ENCODE peak calls at places on chromosomes 6 and 20, in eight cellular contexts. R is activated T-cell treated with anti-CD3 and anti-CD28 coated beads for 48 hours; G is central memory CD4-positive, alpha-beta T cell; D is caudate nucleus; Z is CD8-positive, alpha-beta memory T cell; V is CD8-positive, alpha-beta T cell; S is LoVo; I is T-helper 9 cell. E is an unnamed sample.
A peak's percentile ranks its signal among the peaks of the same experiment; 100 is the strongest.

GRCh38 chr20:35305682-35306556 is 13.7 kb upstream of the FAM83C start:
- DNase-seq in R (peak; percentile 80), G (no peak), D (no peak), Z (no peak), V (no peak), S (peak; percentile 77), I (no peak), E (no peak)

GRCh38 chr6:29887819-29888581 is 54.3 kb upstream of the HLA-A start:
- DNase-seq in R (peak; percentile 71), G (peak; percentile 86), D (no peak), Z (peak; percentile 94), V (peak; percentile 88), S (peak; percentile 58), I (peak; percentile 85), E (no peak)

GRCh38 chr6:83879746-83880145 is 20.3 kb downstream of the CYB5R4 start:
- DNase-seq in R (no peak), G (no peak), D (no peak), Z (no peak), V (no peak), S (peak; percentile 5), I (no peak), E (no peak)

GRCh38 chr6:77458421-77458820 is 4.9 kb downstream of the HTR1B start:
- DNase-seq in R (no peak), G (no peak), D (no peak), Z (no peak), V (no peak), S (no peak), I (no peak), E (no peak)

GRCh38 chr20:5835234-5835845 is 85.1 kb downstream of the SHLD1 start:
- DNase-seq in R (no peak), G (no peak), D (no peak), Z (no peak), V (no peak), S (no peak), I (peak; percentile 6), E (no peak)

GRCh38 chr20:15882553-15882952 is 690.7 kb downstream of the KIF16B start:
- DNase-seq in R (no peak), G (no peak), D (no peak), Z (no peak), V (no peak), S (no peak), I (no peak), E (no peak)

GRCh38 chr6:112282217-112282616 is 27.9 kb upstream of the LAMA4 start:
- DNase-seq in R (no peak), G (no peak), D (peak; percentile 59), Z (no peak), V (no peak), S (no peak), I (no peak), E (peak; percentile 15)

GRCh38 chr6:73652637-73653570 is 888 bp downstream of the SLC17A5 start:
- DNase-seq in R (peak; percentile 39), G (peak; percentile 77), D (no peak), Z (peak; percentile 58), V (peak; percentile 77), S (peak; percentile 64), I (peak; percentile 49), E (peak; percentile 82)

GRCh38 chr6:156231353-156231752 is 545.8 kb upstream of the ARID1B start:
- DNase-seq in R (no peak), G (no peak), D (no peak), Z (no peak), V (no peak), S (no peak), I (no peak), E (no peak)

GRCh38 chr6:47299965-47300364 is 9.7 kb downstream of the TNFRSF21 start:
- DNase-seq in R (no peak), G (no peak), D (no peak), Z (no peak), V (no peak), S (no peak), I (no peak), E (no peak)

GRCh38 chr20:45358282-45359068 is 4.5 kb upstream of the SYS1 start:
- DNase-seq in R (no peak), G (no peak), D (peak; percentile 24), Z (no peak), V (no peak), S (no peak), I (no peak), E (no peak)

E was measured in SK-N-DZ.